ENCODE peak calls at places on chromosomes 3 and 15, in six cellular contexts. One of them, this sample, is unnamed.

GRCh38 chr3:127172670-127173515 is 20.0 kb upstream of the PRR23E start:
- DNase-seq in NCI-H460: no peak
- DNase-seq in stimulated activated CD8-positive, alpha-beta memory T cell treated with anti-CD3 and anti-CD28 coated beads, Interleukin-15, amount 100 ng/mL, for 48 hours: no peak
- DNase-seq in stimulated activated CD4-positive, alpha-beta T cell treated with anti-CD3 and anti-CD28 coated beads, Interleukin-1b, Interleukin-23, amount 100 ng/mL, for 24 hours: no peak
- DNase-seq in neural progenitor cell: no peak
- DNase-seq in T follicular helper cell: no peak
- DNase-seq in this sample: no peak

GRCh38 chr3:71575433-71575832 is 8.1 kb downstream of the FOXP1 start:
- DNase-seq in NCI-H460: no peak
- DNase-seq in stimulated activated CD8-positive, alpha-beta memory T cell treated with anti-CD3 and anti-CD28 coated beads, Interleukin-15, amount 100 ng/mL, for 48 hours: no peak
- DNase-seq in stimulated activated CD4-positive, alpha-beta T cell treated with anti-CD3 and anti-CD28 coated beads, Interleukin-1b, Interleukin-23, amount 100 ng/mL, for 24 hours: no peak
- DNase-seq in neural progenitor cell: no peak
- DNase-seq in T follicular helper cell: no peak
- DNase-seq in this sample: no peak

GRCh38 chr3:195163719-195164572 is 107.0 kb downstream of the XXYLT1 start:
- DNase-seq in NCI-H460: no peak
- DNase-seq in stimulated activated CD8-positive, alpha-beta memory T cell treated with anti-CD3 and anti-CD28 coated beads, Interleukin-15, amount 100 ng/mL, for 48 hours: no peak
- DNase-seq in stimulated activated CD4-positive, alpha-beta T cell treated with anti-CD3 and anti-CD28 coated beads, Interleukin-1b, Interleukin-23, amount 100 ng/mL, for 24 hours: no peak
- DNase-seq in neural progenitor cell: no peak
- DNase-seq in T follicular helper cell: no peak
- DNase-seq in this sample: no peak

GRCh38 chr15:68145706-68146105 is 59.4 kb downstream of the CALML4 start:
- DNase-seq in NCI-H460: no peak
- DNase-seq in stimulated activated CD8-positive, alpha-beta memory T cell treated with anti-CD3 and anti-CD28 coated beads, Interleukin-15, amount 100 ng/mL, for 48 hours: no peak
- DNase-seq in stimulated activated CD4-positive, alpha-beta T cell treated with anti-CD3 and anti-CD28 coated beads, Interleukin-1b, Interleukin-23, amount 100 ng/mL, for 24 hours: no peak
- DNase-seq in neural progenitor cell: no peak
- DNase-seq in T follicular helper cell: no peak
- DNase-seq in this sample: no peak

GRCh38 chr3:56855856-56856538 is 54.2 kb upstream of the ARHGEF3 start:
- DNase-seq in NCI-H460: no peak
- DNase-seq in stimulated activated CD8-positive, alpha-beta memory T cell treated with anti-CD3 and anti-CD28 coated beads, Interleukin-15, amount 100 ng/mL, for 48 hours: no peak
- DNase-seq in stimulated activated CD4-positive, alpha-beta T cell treated with anti-CD3 and anti-CD28 coated beads, Interleukin-1b, Interleukin-23, amount 100 ng/mL, for 24 hours: no peak
- DNase-seq in neural progenitor cell: peak
- DNase-seq in T follicular helper cell: no peak
- DNase-seq in this sample: peak

GRCh38 chr15:36601497-36601932 is 22.1 kb downstream of the CDIN1 start:
- DNase-seq in NCI-H460: no peak
- DNase-seq in stimulated activated CD8-positive, alpha-beta memory T cell treated with anti-CD3 and anti-CD28 coated beads, Interleukin-15, amount 100 ng/mL, for 48 hours: no peak
- DNase-seq in stimulated activated CD4-positive, alpha-beta T cell treated with anti-CD3 and anti-CD28 coated beads, Interleukin-1b, Interleukin-23, amount 100 ng/mL, for 24 hours: no peak
- DNase-seq in neural progenitor cell: no peak
- DNase-seq in T follicular helper cell: no peak
- DNase-seq in this sample: no peak

GRCh38 chr15:51801391-51801835 is 28.0 kb upstream of the TMOD3 start:
- DNase-seq in NCI-H460: peak
- DNase-seq in stimulated activated CD8-positive, alpha-beta memory T cell treated with anti-CD3 and anti-CD28 coated beads, Interleukin-15, amount 100 ng/mL, for 48 hours: no peak
- DNase-seq in stimulated activated CD4-positive, alpha-beta T cell treated with anti-CD3 and anti-CD28 coated beads, Interleukin-1b, Interleukin-23, amount 100 ng/mL, for 24 hours: no peak
- DNase-seq in neural progenitor cell: peak
- DNase-seq in T follicular helper cell: no peak
- DNase-seq in this sample: peak

GRCh38 chr3:33886015-33886414 is 87.6 kb downstream of the PDCD6IP start:
- DNase-seq in NCI-H460: no peak
- DNase-seq in stimulated activated CD8-positive, alpha-beta memory T cell treated with anti-CD3 and anti-CD28 coated beads, Interleukin-15, amount 100 ng/mL, for 48 hours: no peak
- DNase-seq in stimulated activated CD4-positive, alpha-beta T cell treated with anti-CD3 and anti-CD28 coated beads, Interleukin-1b, Interleukin-23, amount 100 ng/mL, for 24 hours: no peak
- DNase-seq in neural progenitor cell: no peak
- DNase-seq in T follicular helper cell: no peak
- DNase-seq in this sample: no peak

GRCh38 chr15:80615783-80616391 is 79.2 kb upstream of the ABHD17C start:
- DNase-seq in NCI-H460: no peak
- DNase-seq in stimulated activated CD8-positive, alpha-beta memory T cell treated with anti-CD3 and anti-CD28 coated beads, Interleukin-15, amount 100 ng/mL, for 48 hours: no peak
- DNase-seq in stimulated activated CD4-positive, alpha-beta T cell treated with anti-CD3 and anti-CD28 coated beads, Interleukin-1b, Interleukin-23, amount 100 ng/mL, for 24 hours: no peak
- DNase-seq in neural progenitor cell: no peak
- DNase-seq in T follicular helper cell: no peak
- DNase-seq in this sample: peak

GRCh38 chr15:70507772-70508351 is 255.5 kb downstream of the UACA start:
- DNase-seq in NCI-H460: peak
- DNase-seq in stimulated activated CD8-positive, alpha-beta memory T cell treated with anti-CD3 and anti-CD28 coated beads, Interleukin-15, amount 100 ng/mL, for 48 hours: no peak
- DNase-seq in stimulated activated CD4-positive, alpha-beta T cell treated with anti-CD3 and anti-CD28 coated beads, Interleukin-1b, Interleukin-23, amount 100 ng/mL, for 24 hours: no peak
- DNase-seq in neural progenitor cell: no peak
- DNase-seq in T follicular helper cell: no peak
- DNase-seq in this sample: no peak

GRCh38 chr3:151816091-151816604 is 2.2 kb downstream of the AADAC start:
- DNase-seq in NCI-H460: peak
- DNase-seq in stimulated activated CD8-positive, alpha-beta memory T cell treated with anti-CD3 and anti-CD28 coated beads, Interleukin-15, amount 100 ng/mL, for 48 hours: no peak
- DNase-seq in stimulated activated CD4-positive, alpha-beta T cell treated with anti-CD3 and anti-CD28 coated beads, Interleukin-1b, Interleukin-23, amount 100 ng/mL, for 24 hours: no peak
- DNase-seq in neural progenitor cell: peak
- DNase-seq in T follicular helper cell: no peak
- DNase-seq in this sample: no peak

GRCh38 chr15:36185438-36185837 is 394.0 kb upstream of the CDIN1 start:
- DNase-seq in NCI-H460: no peak
- DNase-seq in stimulated activated CD8-positive, alpha-beta memory T cell treated with anti-CD3 and anti-CD28 coated beads, Interleukin-15, amount 100 ng/mL, for 48 hours: no peak
- DNase-seq in stimulated activated CD4-positive, alpha-beta T cell treated with anti-CD3 and anti-CD28 coated beads, Interleukin-1b, Interleukin-23, amount 100 ng/mL, for 24 hours: no peak
- DNase-seq in neural progenitor cell: no peak
- DNase-seq in T follicular helper cell: no peak
- DNase-seq in this sample: no peak

GRCh38 chr3:7205535-7206331 is 344.8 kb downstream of the GRM7 start:
- DNase-seq in NCI-H460: no peak
- DNase-seq in stimulated activated CD8-positive, alpha-beta memory T cell treated with anti-CD3 and anti-CD28 coated beads, Interleukin-15, amount 100 ng/mL, for 48 hours: no peak
- DNase-seq in stimulated activated CD4-positive, alpha-beta T cell treated with anti-CD3 and anti-CD28 coated beads, Interleukin-1b, Interleukin-23, amount 100 ng/mL, for 24 hours: no peak
- DNase-seq in neural progenitor cell: no peak
- DNase-seq in T follicular helper cell: no peak
- DNase-seq in this sample: no peak

GRCh38 chr3:16550676-16551341 is 37.3 kb upstream of the RFTN1 start:
- DNase-seq in NCI-H460: peak
- DNase-seq in stimulated activated CD8-positive, alpha-beta memory T cell treated with anti-CD3 and anti-CD28 coated beads, Interleukin-15, amount 100 ng/mL, for 48 hours: peak
- DNase-seq in stimulated activated CD4-positive, alpha-beta T cell treated with anti-CD3 and anti-CD28 coated beads, Interleukin-1b, Interleukin-23, amount 100 ng/mL, for 24 hours: peak
- DNase-seq in neural progenitor cell: peak
- DNase-seq in T follicular helper cell: peak
- DNase-seq in this sample: peak

GRCh38 chr15:29695486-29696167 is 126.6 kb downstream of the TJP1 start:
- DNase-seq in NCI-H460: no peak
- DNase-seq in stimulated activated CD8-positive, alpha-beta memory T cell treated with anti-CD3 and anti-CD28 coated beads, Interleukin-15, amount 100 ng/mL, for 48 hours: no peak
- DNase-seq in stimulated activated CD4-positive, alpha-beta T cell treated with anti-CD3 and anti-CD28 coated beads, Interleukin-1b, Interleukin-23, amount 100 ng/mL, for 24 hours: no peak
- DNase-seq in neural progenitor cell: peak
- DNase-seq in T follicular helper cell: no peak
- DNase-seq in this sample: peak

GRCh38 chr3:104388624-104389023 is 978.1 kb upstream of the ALCAM start:
- DNase-seq in NCI-H460: no peak
- DNase-seq in stimulated activated CD8-positive, alpha-beta memory T cell treated with anti-CD3 and anti-CD28 coated beads, Interleukin-15, amount 100 ng/mL, for 48 hours: no peak
- DNase-seq in stimulated activated CD4-positive, alpha-beta T cell treated with anti-CD3 and anti-CD28 coated beads, Interleukin-1b, Interleukin-23, amount 100 ng/mL, for 24 hours: no peak
- DNase-seq in neural progenitor cell: no peak
- DNase-seq in T follicular helper cell: no peak
- DNase-seq in this sample: no peak

GRCh38 chr3:109922898-109923297 is 585.6 kb upstream of the DPPA4 start:
- DNase-seq in NCI-H460: no peak
- DNase-seq in stimulated activated CD8-positive, alpha-beta memory T cell treated with anti-CD3 and anti-CD28 coated beads, Interleukin-15, amount 100 ng/mL, for 48 hours: no peak
- DNase-seq in stimulated activated CD4-positive, alpha-beta T cell treated with anti-CD3 and anti-CD28 coated beads, Interleukin-1b, Interleukin-23, amount 100 ng/mL, for 24 hours: no peak
- DNase-seq in neural progenitor cell: no peak
- DNase-seq in T follicular helper cell: no peak
- DNase-seq in this sample: peak

GRCh38 chr15:96774216-96774615 is 443.7 kb downstream of the NR2F2 start:
- DNase-seq in NCI-H460: no peak
- DNase-seq in stimulated activated CD8-positive, alpha-beta memory T cell treated with anti-CD3 and anti-CD28 coated beads, Interleukin-15, amount 100 ng/mL, for 48 hours: no peak
- DNase-seq in stimulated activated CD4-positive, alpha-beta T cell treated with anti-CD3 and anti-CD28 coated beads, Interleukin-1b, Interleukin-23, amount 100 ng/mL, for 24 hours: no peak
- DNase-seq in neural progenitor cell: no peak
- DNase-seq in T follicular helper cell: no peak
- DNase-seq in this sample: no peak

GRCh38 chr3:148329481-148330220 is 368.1 kb upstream of the AGTR1 start:
- DNase-seq in NCI-H460: no peak
- DNase-seq in stimulated activated CD8-positive, alpha-beta memory T cell treated with anti-CD3 and anti-CD28 coated beads, Interleukin-15, amount 100 ng/mL, for 48 hours: no peak
- DNase-seq in stimulated activated CD4-positive, alpha-beta T cell treated with anti-CD3 and anti-CD28 coated beads, Interleukin-1b, Interleukin-23, amount 100 ng/mL, for 24 hours: no peak
- DNase-seq in neural progenitor cell: no peak
- DNase-seq in T follicular helper cell: no peak
- DNase-seq in this sample: no peak

GRCh38 chr15:78340243-78341056 is at the start of gene CRABP1:
- DNase-seq in NCI-H460: no peak
- DNase-seq in stimulated activated CD8-positive, alpha-beta memory T cell treated with anti-CD3 and anti-CD28 coated beads, Interleukin-15, amount 100 ng/mL, for 48 hours: no peak
- DNase-seq in stimulated activated CD4-positive, alpha-beta T cell treated with anti-CD3 and anti-CD28 coated beads, Interleukin-1b, Interleukin-23, amount 100 ng/mL, for 24 hours: no peak
- DNase-seq in neural progenitor cell: peak
- DNase-seq in T follicular helper cell: no peak
- DNase-seq in this sample: peak

GRCh38 chr15:40137011-40137906 is 23.6 kb upstream of the BUB1B start:
- DNase-seq in NCI-H460: no peak
- DNase-seq in stimulated activated CD8-positive, alpha-beta memory T cell treated with anti-CD3 and anti-CD28 coated beads, Interleukin-15, amount 100 ng/mL, for 48 hours: no peak
- DNase-seq in stimulated activated CD4-positive, alpha-beta T cell treated with anti-CD3 and anti-CD28 coated beads, Interleukin-1b, Interleukin-23, amount 100 ng/mL, for 24 hours: no peak
- DNase-seq in neural progenitor cell: peak
- DNase-seq in T follicular helper cell: no peak
- DNase-seq in this sample: no peak

GRCh38 chr15:93854088-93854487 is 377.3 kb upstream of the MCTP2 start:
- DNase-seq in NCI-H460: no peak
- DNase-seq in stimulated activated CD8-positive, alpha-beta memory T cell treated with anti-CD3 and anti-CD28 coated beads, Interleukin-15, amount 100 ng/mL, for 48 hours: no peak
- DNase-seq in stimulated activated CD4-positive, alpha-beta T cell treated with anti-CD3 and anti-CD28 coated beads, Interleukin-1b, Interleukin-23, amount 100 ng/mL, for 24 hours: no peak
- DNase-seq in neural progenitor cell: no peak
- DNase-seq in T follicular helper cell: no peak
- DNase-seq in this sample: no peak

GRCh38 chr3:190225186-190225692 is 97.0 kb downstream of the CLDN1 start:
- DNase-seq in NCI-H460: peak
- DNase-seq in stimulated activated CD8-positive, alpha-beta memory T cell treated with anti-CD3 and anti-CD28 coated beads, Interleukin-15, amount 100 ng/mL, for 48 hours: no peak
- DNase-seq in stimulated activated CD4-positive, alpha-beta T cell treated with anti-CD3 and anti-CD28 coated beads, Interleukin-1b, Interleukin-23, amount 100 ng/mL, for 24 hours: no peak
- DNase-seq in neural progenitor cell: peak
- DNase-seq in T follicular helper cell: no peak
- DNase-seq in this sample: no peak

GRCh38 chr3:111627092-111627491 is 31.9 kb upstream of the ZBED2 start:
- DNase-seq in NCI-H460: no peak
- DNase-seq in stimulated activated CD8-positive, alpha-beta memory T cell treated with anti-CD3 and anti-CD28 coated beads, Interleukin-15, amount 100 ng/mL, for 48 hours: no peak
- DNase-seq in stimulated activated CD4-positive, alpha-beta T cell treated with anti-CD3 and anti-CD28 coated beads, Interleukin-1b, Interleukin-23, amount 100 ng/mL, for 24 hours: no peak
- DNase-seq in neural progenitor cell: no peak
- DNase-seq in T follicular helper cell: no peak
- DNase-seq in this sample: no peak

GRCh38 chr15:85580914-85581313 is 200.5 kb downstream of the AKAP13 start:
- DNase-seq in NCI-H460: no peak
- DNase-seq in stimulated activated CD8-positive, alpha-beta memory T cell treated with anti-CD3 and anti-CD28 coated beads, Interleukin-15, amount 100 ng/mL, for 48 hours: peak
- DNase-seq in stimulated activated CD4-positive, alpha-beta T cell treated with anti-CD3 and anti-CD28 coated beads, Interleukin-1b, Interleukin-23, amount 100 ng/mL, for 24 hours: no peak
- DNase-seq in neural progenitor cell: no peak
- DNase-seq in T follicular helper cell: peak
- DNase-seq in this sample: no peak

GRCh38 chr3:34779092-34779491 is 860.2 kb upstream of the ARPP21 start:
- DNase-seq in NCI-H460: no peak
- DNase-seq in stimulated activated CD8-positive, alpha-beta memory T cell treated with anti-CD3 and anti-CD28 coated beads, Interleukin-15, amount 100 ng/mL, for 48 hours: no peak
- DNase-seq in stimulated activated CD4-positive, alpha-beta T cell treated with anti-CD3 and anti-CD28 coated beads, Interleukin-1b, Interleukin-23, amount 100 ng/mL, for 24 hours: no peak
- DNase-seq in neural progenitor cell: no peak
- DNase-seq in T follicular helper cell: no peak
- DNase-seq in this sample: no peak

GRCh38 chr15:89680282-89680873 is 1.2 kb upstream of the PLIN1 start:
- DNase-seq in NCI-H460: peak
- DNase-seq in stimulated activated CD8-positive, alpha-beta memory T cell treated with anti-CD3 and anti-CD28 coated beads, Interleukin-15, amount 100 ng/mL, for 48 hours: no peak
- DNase-seq in stimulated activated CD4-positive, alpha-beta T cell treated with anti-CD3 and anti-CD28 coated beads, Interleukin-1b, Interleukin-23, amount 100 ng/mL, for 24 hours: no peak
- DNase-seq in neural progenitor cell: no peak
- DNase-seq in T follicular helper cell: no peak
- DNase-seq in this sample: no peak

GRCh38 chr15:42037650-42038049 is 16.8 kb upstream of the PLA2G4E start:
- DNase-seq in NCI-H460: no peak
- DNase-seq in stimulated activated CD8-positive, alpha-beta memory T cell treated with anti-CD3 and anti-CD28 coated beads, Interleukin-15, amount 100 ng/mL, for 48 hours: no peak
- DNase-seq in stimulated activated CD4-positive, alpha-beta T cell treated with anti-CD3 and anti-CD28 coated beads, Interleukin-1b, Interleukin-23, amount 100 ng/mL, for 24 hours: no peak
- DNase-seq in neural progenitor cell: no peak
- DNase-seq in T follicular helper cell: no peak
- DNase-seq in this sample: no peak

GRCh38 chr3:182710557-182711157 is 82.6 kb upstream of the ATP11B start:
- DNase-seq in NCI-H460: peak
- DNase-seq in stimulated activated CD8-positive, alpha-beta memory T cell treated with anti-CD3 and anti-CD28 coated beads, Interleukin-15, amount 100 ng/mL, for 48 hours: no peak
- DNase-seq in stimulated activated CD4-positive, alpha-beta T cell treated with anti-CD3 and anti-CD28 coated beads, Interleukin-1b, Interleukin-23, amount 100 ng/mL, for 24 hours: no peak
- DNase-seq in neural progenitor cell: peak
- DNase-seq in T follicular helper cell: no peak
- DNase-seq in this sample: peak

GRCh38 chr3:126926684-126927404 is 56.1 kb upstream of the PLXNA1 start:
- DNase-seq in NCI-H460: no peak
- DNase-seq in stimulated activated CD8-positive, alpha-beta memory T cell treated with anti-CD3 and anti-CD28 coated beads, Interleukin-15, amount 100 ng/mL, for 48 hours: no peak
- DNase-seq in stimulated activated CD4-positive, alpha-beta T cell treated with anti-CD3 and anti-CD28 coated beads, Interleukin-1b, Interleukin-23, amount 100 ng/mL, for 24 hours: no peak
- DNase-seq in neural progenitor cell: no peak
- DNase-seq in T follicular helper cell: no peak
- DNase-seq in this sample: no peak

GRCh38 chr3:60070366-60070765 is 1020.5 kb upstream of the CFAP20DC start:
- DNase-seq in NCI-H460: no peak
- DNase-seq in stimulated activated CD8-positive, alpha-beta memory T cell treated with anti-CD3 and anti-CD28 coated beads, Interleukin-15, amount 100 ng/mL, for 48 hours: no peak
- DNase-seq in stimulated activated CD4-positive, alpha-beta T cell treated with anti-CD3 and anti-CD28 coated beads, Interleukin-1b, Interleukin-23, amount 100 ng/mL, for 24 hours: no peak
- DNase-seq in neural progenitor cell: no peak
- DNase-seq in T follicular helper cell: no peak
- DNase-seq in this sample: no peak

GRCh38 chr3:15708882-15709677 is 88.7 kb downstream of the ANKRD28 start:
- DNase-seq in NCI-H460: no peak
- DNase-seq in stimulated activated CD8-positive, alpha-beta memory T cell treated with anti-CD3 and anti-CD28 coated beads, Interleukin-15, amount 100 ng/mL, for 48 hours: no peak
- DNase-seq in stimulated activated CD4-positive, alpha-beta T cell treated with anti-CD3 and anti-CD28 coated beads, Interleukin-1b, Interleukin-23, amount 100 ng/mL, for 24 hours: no peak
- DNase-seq in neural progenitor cell: no peak
- DNase-seq in T follicular helper cell: no peak
- DNase-seq in this sample: no peak